ENCODE peak calls at places on chromosome 2, in seven cellular contexts. P, Z, M, K, I, U and A are unnamed samples.

GRCh38 chr2:40558772-40559171 is 106.9 kb upstream of the SLC8A1 start:
- DNase-seq in M (no peak), K (no peak), I (no peak), Z (no peak), P (no peak), U (no peak), A (no peak)

GRCh38 chr2:144304127-144304665 is 215.7 kb downstream of the ZEB2 start:
- DNase-seq in Z (no peak), K (no peak), U (no peak), P (no peak), M (no peak), I (no peak), A (no peak)

GRCh38 chr2:112121682-112122254 is 16.4 kb upstream of the FBLN7 start:
- DNase-seq in U (no peak), P (peak; percentile 58), K (peak; percentile 40), I (peak; percentile 70), Z (no peak), M (peak; percentile 61), A (no peak)

GRCh38 chr2:26640331-26640745 is 828 bp downstream of the CIB4 start:
- DNase-seq in P (peak; percentile 49), U (no peak), Z (no peak), M (peak; percentile 78), I (peak; percentile 73), K (peak; percentile 66), A (no peak)

GRCh38 chr2:206086683-206087350 is 843 bp upstream of the INO80D start:
- DNase-seq in P (no peak), M (peak; percentile 29), Z (no peak), K (peak; percentile 6), I (peak; percentile 33), U (no peak), A (no peak)

GRCh38 chr2:192571636-192572035 is 376.9 kb upstream of the TMEFF2 start:
- DNase-seq in K (no peak), U (no peak), I (no peak), P (no peak), M (no peak), Z (no peak), A (no peak)

GRCh38 chr2:10300997-10301945 is 1.4 kb upstream of the HPCAL1 start:
- DNase-seq in M (no peak), P (peak; percentile 73), K (no peak), Z (no peak), I (no peak), U (no peak), A (no peak)

GRCh38 chr2:60555066-60555793 is 1.8 kb upstream of the BCL11A start:
- DNase-seq in U (no peak), K (peak; percentile 21), I (peak; percentile 51), M (peak; percentile 78), P (peak; percentile 91), Z (peak; percentile 81), A (peak; percentile 65)

GRCh38 chr2:70553334-70553583 is 367 bp downstream of the TGFA start:
- DNase-seq in Z (no peak), K (no peak), M (no peak), U (no peak), I (no peak), P (peak; percentile 73), A (no peak)

GRCh38 chr2:240369725-240370585 is 65.5 kb upstream of the GPC1 start:
- DNase-seq in U (no peak), I (peak; percentile 72), Z (peak; percentile 68), K (peak; percentile 80), P (no peak), M (peak; percentile 96), A (no peak)

GRCh38 chr2:66041902-66042657 is 392.8 kb upstream of the MEIS1 start:
- DNase-seq in P (no peak), I (no peak), M (no peak), U (no peak), K (no peak), Z (no peak), A (no peak)

GRCh38 chr2:74374509-74375205 is 5.5 kb downstream of the DCTN1 start:
- DNase-seq in I (peak; percentile 81), M (peak; percentile 79), U (no peak), K (peak; percentile 53), Z (peak; percentile 74), P (peak; percentile 54), A (no peak)

GRCh38 chr2:37671013-37671815 is at the start of gene CDC42EP3:
- DNase-seq in U (no peak), P (peak; percentile 88), I (no peak), M (peak; percentile 60), Z (peak; percentile 61), K (peak; percentile 34), A (peak; percentile 10)

GRCh38 chr2:127100261-127101047 is 6.5 kb downstream of the BIN1 start:
- DNase-seq in Z (no peak), U (no peak), K (peak; percentile 43), M (peak; percentile 54), P (peak; percentile 74), I (no peak), A (no peak)

GRCh38 chr2:96138146-96139145 is at the start of gene ASTL:
- DNase-seq in Z (peak; percentile 68), K (peak; percentile 13), U (no peak), M (peak; percentile 56), I (peak; percentile 11), P (peak; percentile 78), A (no peak)

GRCh38 chr2:207149253-207150213 is 16.2 kb downstream of the KLF7 start:
- DNase-seq in P (no peak), I (no peak), K (no peak), U (no peak), Z (no peak), M (peak; percentile 43), A (no peak)

GRCh38 chr2:65820454-65820853 is 388.1 kb upstream of the SPRED2 start:
- DNase-seq in P (no peak), I (no peak), K (no peak), M (no peak), Z (no peak), U (no peak), A (no peak)

GRCh38 chr2:86584164-86584913 is 21.1 kb upstream of the CHMP3 start:
- DNase-seq in P (no peak), K (no peak), I (peak; percentile 14), Z (no peak), U (no peak), M (peak; percentile 31), A (no peak)

GRCh38 chr2:134304726-134305509 is 51.0 kb downstream of the MGAT5 start:
- DNase-seq in U (no peak), I (no peak), K (no peak), M (no peak), P (no peak), Z (no peak), A (no peak)

GRCh38 chr2:16662440-16662839 is 3.2 kb downstream of the CYRIA start:
- DNase-seq in U (peak; percentile 65), M (no peak), K (no peak), P (peak; percentile 66), I (peak; percentile 82), Z (no peak), A (no peak)

GRCh38 chr2:16625201-16625729 is 40.4 kb downstream of the CYRIA start:
- DNase-seq in P (peak; percentile 68), I (no peak), U (no peak), K (no peak), M (no peak), Z (no peak), A (no peak)

GRCh38 chr2:44352510-44352909 is 8.8 kb downstream of the PREPL start:
- DNase-seq in P (no peak), U (no peak), I (no peak), K (no peak), Z (no peak), M (no peak), A (no peak)